ENCODE peak calls at places on chromosomes 2 and 18, in nine cellular contexts. One of them, this sample, is unnamed.

GRCh38 chr2:101820519-101820918 is 123.0 kb downstream of the MAP4K4 start:
- DNase-seq in mesothelial cell of epicardium: no peak
- DNase-seq in hippocampal formation: no peak
- DNase-seq in endothelial cell: no peak
- DNase-seq in MCF 10A: peak
- DNase-seq in NCI-H2029 treated with DMSO at 0.1 percent for 48 hours: no peak
- DNase-seq in D341Med: no peak
- DNase-seq in HT-29: no peak
- DNase-seq in cardiac fibroblast: peak
- DNase-seq in this sample: no peak

GRCh38 chr2:40043191-40043590 is 264.1 kb upstream of the THUMPD2 start:
- DNase-seq in HT-29: no peak
- DNase-seq in D341Med: no peak
- DNase-seq in MCF 10A: no peak
- DNase-seq in NCI-H2029 treated with DMSO at 0.1 percent for 48 hours: no peak
- DNase-seq in mesothelial cell of epicardium: no peak
- DNase-seq in cardiac fibroblast: peak
- DNase-seq in endothelial cell: no peak
- DNase-seq in hippocampal formation: no peak
- DNase-seq in this sample: no peak

GRCh38 chr2:136305517-136306192 is 187.7 kb upstream of the CXCR4 start:
- DNase-seq in mesothelial cell of epicardium: no peak
- DNase-seq in endothelial cell: no peak
- DNase-seq in HT-29: no peak
- DNase-seq in cardiac fibroblast: no peak
- DNase-seq in MCF 10A: no peak
- DNase-seq in hippocampal formation: no peak
- DNase-seq in NCI-H2029 treated with DMSO at 0.1 percent for 48 hours: no peak
- DNase-seq in D341Med: no peak
- DNase-seq in this sample: no peak

GRCh38 chr2:214361116-214361515 is 49.7 kb upstream of the VWC2L start:
- DNase-seq in HT-29: no peak
- DNase-seq in D341Med: no peak
- DNase-seq in NCI-H2029 treated with DMSO at 0.1 percent for 48 hours: no peak
- DNase-seq in mesothelial cell of epicardium: no peak
- DNase-seq in MCF 10A: no peak
- DNase-seq in hippocampal formation: no peak
- DNase-seq in cardiac fibroblast: no peak
- DNase-seq in endothelial cell: no peak
- DNase-seq in this sample: no peak

GRCh38 chr18:52888014-52888413 is 548.0 kb downstream of the DCC start:
- DNase-seq in endothelial cell: no peak
- DNase-seq in mesothelial cell of epicardium: no peak
- DNase-seq in D341Med: no peak
- DNase-seq in NCI-H2029 treated with DMSO at 0.1 percent for 48 hours: no peak
- DNase-seq in HT-29: no peak
- DNase-seq in MCF 10A: no peak
- DNase-seq in hippocampal formation: no peak
- DNase-seq in cardiac fibroblast: no peak
- DNase-seq in this sample: no peak

GRCh38 chr2:144505245-144505801 is 14.6 kb downstream of the ZEB2 start:
- DNase-seq in MCF 10A: peak
- DNase-seq in NCI-H2029 treated with DMSO at 0.1 percent for 48 hours: no peak
- DNase-seq in HT-29: no peak
- DNase-seq in cardiac fibroblast: peak
- DNase-seq in hippocampal formation: no peak
- DNase-seq in endothelial cell: no peak
- DNase-seq in mesothelial cell of epicardium: no peak
- DNase-seq in D341Med: no peak
- DNase-seq in this sample: no peak

GRCh38 chr18:63074987-63075404 is 244.6 kb downstream of the BCL2 start:
- DNase-seq in mesothelial cell of epicardium: peak
- DNase-seq in endothelial cell: peak
- DNase-seq in cardiac fibroblast: peak
- DNase-seq in MCF 10A: no peak
- DNase-seq in hippocampal formation: peak
- DNase-seq in NCI-H2029 treated with DMSO at 0.1 percent for 48 hours: peak
- DNase-seq in HT-29: peak
- DNase-seq in D341Med: peak
- DNase-seq in this sample: peak

GRCh38 chr2:97716695-97717617 is 3.6 kb downstream of the ZAP70 start:
- DNase-seq in mesothelial cell of epicardium: no peak
- DNase-seq in MCF 10A: no peak
- DNase-seq in D341Med: no peak
- DNase-seq in hippocampal formation: no peak
- DNase-seq in NCI-H2029 treated with DMSO at 0.1 percent for 48 hours: no peak
- DNase-seq in endothelial cell: no peak
- DNase-seq in HT-29: no peak
- DNase-seq in cardiac fibroblast: no peak
- DNase-seq in this sample: no peak

GRCh38 chr18:49230331-49230730 is 230.1 kb downstream of the DYM start:
- DNase-seq in mesothelial cell of epicardium: no peak
- DNase-seq in cardiac fibroblast: peak
- DNase-seq in MCF 10A: no peak
- DNase-seq in hippocampal formation: no peak
- DNase-seq in endothelial cell: no peak
- DNase-seq in NCI-H2029 treated with DMSO at 0.1 percent for 48 hours: no peak
- DNase-seq in HT-29: no peak
- DNase-seq in D341Med: no peak
- DNase-seq in this sample: no peak

GRCh38 chr2:85853499-85854165 is 35.2 kb downstream of the ST3GAL5 start:
- DNase-seq in NCI-H2029 treated with DMSO at 0.1 percent for 48 hours: no peak
- DNase-seq in HT-29: no peak
- DNase-seq in cardiac fibroblast: no peak
- DNase-seq in endothelial cell: no peak
- DNase-seq in MCF 10A: no peak
- DNase-seq in mesothelial cell of epicardium: no peak
- DNase-seq in D341Med: no peak
- DNase-seq in hippocampal formation: no peak
- DNase-seq in this sample: no peak

GRCh38 chr18:30705943-30706342 is 336.6 kb downstream of the DSC3 start:
- DNase-seq in cardiac fibroblast: no peak
- DNase-seq in mesothelial cell of epicardium: no peak
- DNase-seq in endothelial cell: no peak
- DNase-seq in NCI-H2029 treated with DMSO at 0.1 percent for 48 hours: no peak
- DNase-seq in MCF 10A: no peak
- DNase-seq in D341Med: no peak
- DNase-seq in HT-29: no peak
- DNase-seq in hippocampal formation: no peak
- DNase-seq in this sample: no peak